ENCODE peak calls at places on chromosomes 5 and 9, in four cellular contexts. H is fibroblast of pulmonary artery, X is Caco-2, R is AG10803. P is an unnamed sample.

GRCh38 chr9:33263131-33263935 is 1.2 kb downstream of the BAG1 start:
- DNase-seq in X (no peak), R (peak), H (peak), P (peak)

GRCh38 chr9:112571624-112572341 is 85.2 kb downstream of the KIAA1958 start:
- DNase-seq in H (no peak), R (no peak), X (no peak), P (no peak)

GRCh38 chr9:117114768-117115167 is 300.1 kb downstream of the ASTN2 start:
- DNase-seq in R (no peak), H (no peak), X (no peak), P (no peak)

GRCh38 chr5:172266676-172267092 is 16.9 kb downstream of the UBTD2 start:
- DNase-seq in R (no peak), X (no peak), H (no peak), P (no peak)

GRCh38 chr5:73263001-73263710 is 90.2 kb downstream of the TMEM174 start:
- DNase-seq in R (peak), H (no peak), X (no peak), P (no peak)

GRCh38 chr5:133032852-133033742 is 6.7 kb upstream of the ZCCHC10 start:
- DNase-seq in X (no peak), R (peak), H (no peak), P (no peak)

GRCh38 chr9:16184964-16185646 is 632.3 kb downstream of the CCDC171 start:
- DNase-seq in R (no peak), H (no peak), X (no peak), P (no peak)

GRCh38 chr5:76046761-76047160 is 36.4 kb upstream of the SV2C start:
- DNase-seq in H (no peak), X (no peak), R (no peak), P (no peak)

GRCh38 chr5:113161806-113162205 is 185.2 kb downstream of the DCP2 start:
- DNase-seq in R (no peak), H (no peak), X (no peak), P (peak)

GRCh38 chr9:34701023-34701768 is 8.7 kb downstream of the CCL21 start:
- DNase-seq in R (peak), H (peak), X (peak), P (peak)

GRCh38 chr9:34688329-34689161 is 2.5 kb downstream of the CCL19 start:
- DNase-seq in X (no peak), H (no peak), R (no peak), P (no peak)

GRCh38 chr9:82206490-82206889 is 217.9 kb downstream of the SPATA31D1 start:
- DNase-seq in X (no peak), H (no peak), R (no peak), P (peak)

GRCh38 chr5:173629628-173630027 is 13.2 kb upstream of the BOD1 start:
- DNase-seq in R (no peak), H (no peak), X (no peak), P (no peak)

GRCh38 chr9:72721086-72721485 is 199.7 kb downstream of the TMC1 start:
- DNase-seq in H (no peak), X (no peak), R (no peak), P (no peak)

GRCh38 chr5:62375627-62376026 is 28.1 kb downstream of the DIMT1 start:
- DNase-seq in H (no peak), X (no peak), R (no peak), P (no peak)

GRCh38 chr9:77128125-77128789 is 49.1 kb upstream of the VPS13A start:
- DNase-seq in X (no peak), H (no peak), R (no peak), P (no peak)

GRCh38 chr9:5043381-5043780 is 58.3 kb downstream of the JAK2 start:
- DNase-seq in X (no peak), R (no peak), H (peak), P (no peak)

GRCh38 chr9:87853289-87853688 is 29.4 kb upstream of the SPATA31E1 start:
- DNase-seq in X (no peak), R (no peak), H (no peak), P (no peak)

GRCh38 chr9:102779341-102779740 is 215.8 kb upstream of the CYLC2 start:
- DNase-seq in H (peak), X (no peak), R (no peak), P (no peak)

GRCh38 chr5:38556599-38557308 is at the start of gene LIFR:
- DNase-seq in R (peak), X (no peak), H (peak), P (peak)

GRCh38 chr9:76688471-76689238 is 75.6 kb upstream of the PCA3 start:
- DNase-seq in R (peak), X (no peak), H (peak), P (peak)

GRCh38 chr5:161086456-161086855 is 234.4 kb upstream of the ATP10B start:
- DNase-seq in H (no peak), X (no peak), R (peak), P (peak)

GRCh38 chr9:38328765-38329164 is 63.7 kb upstream of the ALDH1B1 start:
- DNase-seq in H (no peak), R (no peak), X (no peak), P (no peak)

GRCh38 chr5:110055301-110055700 is 365.6 kb downstream of the MAN2A1 start:
- DNase-seq in X (no peak), H (no peak), R (peak), P (no peak)

GRCh38 chr9:86405086-86405491 is 50.9 kb upstream of the TUT7 start:
- DNase-seq in R (no peak), X (no peak), H (no peak), P (no peak)

DNA sequence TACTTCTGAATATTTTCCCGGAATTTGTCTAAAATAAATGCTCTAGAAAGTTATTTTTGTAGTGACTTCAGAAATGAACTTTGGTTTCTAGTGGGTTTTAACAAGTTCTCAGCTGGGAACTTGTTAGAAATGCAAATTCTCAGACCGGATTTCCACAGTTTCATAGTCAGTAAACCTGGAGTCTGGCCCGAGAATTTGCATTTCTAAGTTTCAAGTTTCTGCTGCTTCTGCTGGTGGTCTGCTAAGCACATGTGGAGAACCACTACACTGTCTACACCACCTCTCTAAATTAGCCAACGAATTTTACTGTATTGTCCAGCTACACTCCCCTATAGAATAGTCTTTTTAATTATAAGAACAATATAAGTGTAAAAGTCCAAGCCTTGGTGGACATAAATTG is 208.0 kb downstream of the CHSY3 start:
- DNase-seq in R (no peak), X (no peak), H (no peak), P (no peak)
- H3K4me3 ChIP-seq in R (no peak), X (no peak), H (no peak), P (no peak)

GRCh38 chr9:95044731-95045508 is 272.6 kb downstream of the FANCC start:
- DNase-seq in X (peak), H (no peak), R (no peak), P (peak)
- H3K4me3 ChIP-seq in X (no peak), H (no peak), R (no peak), P (no peak)

DNA sequence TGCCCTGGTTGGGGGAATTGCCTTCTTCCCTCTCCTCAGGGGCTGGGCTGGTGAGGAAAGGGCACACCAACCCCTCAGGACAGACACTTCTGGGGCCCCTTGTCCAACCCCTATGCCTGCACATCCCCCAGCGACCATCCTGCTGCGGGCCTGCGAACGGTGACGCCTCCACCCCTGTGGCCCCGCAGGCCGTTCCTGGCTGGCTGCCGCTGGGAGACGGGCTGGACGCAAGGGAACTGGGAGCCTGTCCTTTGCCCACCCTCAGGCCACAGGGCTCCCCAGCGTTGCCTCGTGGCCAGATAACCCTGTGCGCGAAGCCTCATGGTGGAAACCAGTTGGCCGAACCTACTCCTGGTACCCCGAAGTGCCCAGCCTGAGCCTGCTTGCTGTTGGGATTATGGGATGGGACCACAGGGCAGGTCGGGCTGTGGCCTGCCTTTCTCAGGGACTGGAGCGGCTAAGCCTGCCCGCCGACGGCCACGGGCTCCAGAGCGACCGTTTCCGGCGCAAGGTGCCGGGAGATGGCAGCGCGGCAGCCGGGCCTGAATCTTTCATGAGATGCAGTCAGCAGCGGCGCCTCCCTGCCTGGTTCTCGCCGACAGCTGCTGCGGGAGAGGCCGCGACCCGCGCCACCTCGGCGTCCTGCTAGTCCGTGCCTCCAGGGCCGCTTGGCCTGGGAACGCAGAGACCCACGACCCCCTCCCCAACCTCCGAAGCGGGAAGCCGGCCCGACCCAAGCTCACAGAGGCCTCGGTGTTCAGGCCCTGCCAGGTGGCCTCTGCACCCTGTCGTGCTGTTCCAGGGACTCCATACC is 6.5 kb upstream of the PITX1 start:
- DNase-seq in X (no peak), H (no peak), R (no peak), P (no peak)
- H3K4me3 ChIP-seq in X (no peak), H (no peak), R (no peak), P (no peak)

GRCh38 chr5:77074745-77075144 is 12.3 kb downstream of the ZBED3 start:
- DNase-seq in X (no peak), R (no peak), H (no peak), P (no peak)

GRCh38 chr5:77080905-77081304 is 6.2 kb downstream of the ZBED3 start:
- DNase-seq in H (no peak), X (no peak), R (no peak), P (no peak)

GRCh38 chr5:77077821-77078176 is 9.3 kb downstream of the ZBED3 start:
- DNase-seq in X (no peak), R (no peak), H (no peak), P (no peak)

GRCh38 chr5:77073667-77074066 is 13.4 kb downstream of the ZBED3 start:
- DNase-seq in R (no peak), H (peak), X (no peak), P (peak)

DNA sequence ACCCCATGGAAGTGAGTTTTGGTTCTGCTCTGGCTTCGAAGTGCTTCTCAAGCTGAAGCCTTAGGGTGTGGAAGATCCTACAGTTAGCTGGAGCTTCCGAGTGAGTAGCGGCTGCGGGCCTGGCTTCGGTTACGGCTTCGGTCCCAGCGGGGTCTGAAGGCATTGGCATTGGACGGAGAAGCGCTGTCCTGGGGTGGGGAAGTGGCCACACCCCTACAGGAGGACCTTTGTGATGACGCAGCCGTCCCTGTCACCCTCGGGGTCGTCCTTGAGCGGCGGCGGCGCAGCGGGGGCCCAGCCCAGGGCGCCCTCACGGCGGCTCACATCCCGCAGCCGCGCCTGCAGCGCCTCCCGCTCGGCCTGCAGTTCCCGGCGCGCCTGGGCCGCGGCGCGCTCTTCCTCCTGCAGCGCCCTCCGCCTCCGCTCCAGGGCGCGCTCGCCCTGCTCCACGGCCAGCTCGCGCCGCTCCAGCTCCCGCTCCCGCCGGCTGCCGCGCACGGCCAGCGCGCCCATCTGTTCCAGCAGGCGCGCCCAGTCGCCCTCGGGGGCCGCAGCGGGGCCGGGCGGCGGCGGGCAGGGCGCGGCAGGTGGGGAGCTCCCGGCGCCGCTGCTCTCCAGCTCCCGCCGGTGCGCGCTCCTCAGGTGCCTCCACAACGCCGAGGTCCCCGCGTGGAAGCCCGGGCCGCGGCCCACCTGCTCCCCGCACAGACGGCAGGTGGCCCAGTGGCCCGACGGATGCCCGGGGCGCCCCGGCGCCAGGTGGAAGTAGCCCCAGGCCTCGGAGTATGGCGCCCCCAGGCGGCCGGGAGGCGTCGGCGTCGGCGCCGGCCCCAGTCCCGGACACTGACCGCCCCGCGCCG is 9.9 kb downstream of the ZBED3 start:
- DNase-seq in X (no peak), H (peak), R (peak), P (peak)
- H3K4me3 ChIP-seq in X (no peak), H (peak), R (peak), P (peak)

DNA sequence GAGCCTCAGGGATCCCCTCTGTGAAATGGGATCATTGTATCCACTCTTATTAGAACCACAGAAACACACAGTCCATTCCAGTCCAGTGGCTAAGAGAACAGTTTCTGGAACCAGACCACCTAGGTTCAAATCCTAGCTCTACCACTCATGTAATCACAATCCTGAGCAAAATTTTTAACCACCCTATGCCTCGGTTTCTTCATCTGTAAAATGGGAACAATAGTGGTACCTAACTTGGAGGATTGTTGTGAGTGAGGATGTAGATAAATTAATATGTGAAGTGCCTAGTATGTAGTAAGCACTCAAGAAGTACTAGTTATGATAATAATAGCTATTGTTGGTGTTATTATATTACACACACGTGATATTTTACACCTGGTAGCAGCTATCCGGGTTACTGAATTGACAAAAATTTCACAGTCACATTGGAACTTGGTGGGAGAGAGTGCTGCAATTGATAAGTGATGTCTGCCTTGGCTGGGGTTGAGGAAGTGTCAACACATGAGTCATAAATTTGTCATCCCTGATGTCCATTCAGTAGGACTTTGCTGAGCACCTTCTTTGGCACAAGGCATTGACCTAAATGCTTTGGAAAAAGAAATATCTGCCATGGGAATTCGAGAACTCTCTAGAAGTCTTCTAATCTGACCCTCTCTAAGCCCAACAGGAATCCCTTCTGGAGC is 68.4 kb downstream of the COL27A1 start:
- DNase-seq in R (peak), X (no peak), H (peak), P (peak)
- H3K4me3 ChIP-seq in R (no peak), X (no peak), H (no peak), P (no peak)

GRCh38 chr9:107665057-107665456 is 175.5 kb upstream of the KLF4 start:
- DNase-seq in X (no peak), R (no peak), H (no peak), P (no peak)

DNA sequence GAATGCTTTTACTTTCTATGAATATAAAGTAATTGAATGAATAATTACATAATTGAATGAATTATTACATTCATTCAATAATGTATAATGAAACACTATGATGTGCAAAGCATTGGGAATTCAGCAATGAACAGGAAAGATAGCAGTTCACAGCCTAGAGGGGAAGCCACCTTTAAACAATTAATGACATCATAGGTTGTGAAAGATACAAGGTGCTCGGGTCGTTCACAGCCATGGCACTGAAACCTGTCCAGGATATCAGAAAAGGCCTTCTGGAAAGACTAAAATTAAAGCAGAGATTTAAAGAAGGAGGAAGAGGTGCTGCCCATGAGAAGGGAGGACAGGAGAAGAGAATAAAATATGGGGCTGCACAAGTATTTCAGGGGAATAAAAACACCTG is 171.4 kb upstream of the KLF4 start:
- DNase-seq in H (no peak), X (no peak), R (no peak), P (no peak)
- H3K4me3 ChIP-seq in H (no peak), X (no peak), R (no peak), P (no peak)

GRCh38 chr5:10736354-10736753 is 24.7 kb downstream of the DAP start:
- DNase-seq in R (no peak), X (no peak), H (no peak), P (no peak)

GRCh38 chr5:10735569-10736255 is 25.3 kb downstream of the DAP start:
- DNase-seq in X (no peak), R (no peak), H (no peak), P (no peak)

GRCh38 chr5:10734832-10735231 is 26.2 kb downstream of the DAP start:
- DNase-seq in R (no peak), X (no peak), H (no peak), P (no peak)

GRCh38 chr5:10737880-10738279 is 23.2 kb downstream of the DAP start:
- DNase-seq in R (no peak), H (no peak), X (no peak), P (no peak)

DNA sequence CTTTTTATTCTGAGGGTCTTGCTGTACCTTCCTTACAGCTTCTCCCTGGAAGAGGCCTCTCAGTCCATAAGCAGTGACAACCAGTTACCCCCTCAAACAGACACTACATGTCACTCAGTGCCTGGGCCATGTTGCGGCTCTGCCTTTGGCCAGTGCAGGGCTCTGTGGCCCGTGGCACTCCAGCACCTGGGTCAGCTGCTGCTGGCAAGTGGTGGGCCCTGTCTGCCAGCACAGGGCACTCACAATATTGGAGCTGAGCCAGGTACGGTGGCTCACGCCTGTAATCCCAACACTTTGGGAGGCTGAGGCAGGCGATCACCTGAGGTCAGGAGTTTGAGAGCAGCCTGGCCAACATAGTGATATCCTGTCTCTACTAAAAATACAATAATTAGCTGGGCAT is 24.2 kb downstream of the DAP start:
- DNase-seq in H (no peak), R (no peak), X (no peak), P (no peak)
- H3K4me3 ChIP-seq in H (no peak), R (no peak), X (no peak), P (no peak)

GRCh38 chr5:150641006-150641570 is 628 bp downstream of the SYNPO start:
- DNase-seq in X (no peak), H (peak), R (peak), P (peak)

GRCh38 chr5:150640311-150641005 is at the start of gene SYNPO:
- DNase-seq in H (peak), X (peak), R (peak), P (peak)

GRCh38 chr5:150642991-150643710 is 2.7 kb downstream of the SYNPO start:
- DNase-seq in R (peak), X (no peak), H (no peak), P (no peak)

GRCh38 chr5:150642567-150642927 is 2.1 kb downstream of the SYNPO start:
- DNase-seq in X (no peak), R (peak), H (peak), P (peak)

DNA sequence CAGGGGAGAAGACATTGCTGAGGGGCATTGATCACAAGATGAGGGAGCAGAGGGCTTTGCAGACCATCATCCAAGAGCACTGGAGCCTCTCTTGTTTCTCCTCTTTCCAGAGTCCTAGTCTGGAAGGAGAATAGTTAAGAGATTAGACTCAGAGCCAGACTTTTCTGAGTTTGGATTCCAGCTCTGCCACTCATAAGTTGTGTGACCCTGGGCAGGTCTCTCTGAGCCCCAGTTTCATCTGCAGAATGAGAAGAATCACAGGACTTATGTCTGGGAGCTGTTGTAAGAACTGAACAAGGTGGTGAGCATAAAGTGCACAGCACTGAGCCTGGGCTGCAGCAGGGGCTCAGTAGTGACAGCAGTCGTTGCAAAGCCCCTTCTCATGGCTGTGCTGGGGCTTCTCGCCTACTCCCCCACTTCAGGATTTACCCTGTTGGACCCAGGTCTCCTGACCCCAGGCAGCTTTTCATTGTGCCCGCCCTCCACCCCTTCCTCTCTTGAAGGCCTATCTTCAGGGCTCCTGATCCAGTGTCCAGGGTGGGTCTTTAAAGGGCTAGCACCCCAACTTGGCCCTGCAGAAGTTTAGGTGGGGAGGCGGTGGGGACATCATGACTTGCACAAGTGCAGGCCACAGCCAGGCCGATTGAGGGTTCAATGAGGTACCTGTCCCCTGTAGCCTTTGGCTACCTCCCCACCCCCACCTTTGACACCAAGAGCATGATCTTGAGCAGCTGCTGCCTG is 1.5 kb downstream of the SYNPO start:
- DNase-seq in X (no peak), R (no peak), H (no peak), P (peak)
- H3K4me3 ChIP-seq in X (no peak), R (peak), H (peak), P (peak)

P was measured in foreskin fibroblast.